ENCODE peak calls at places on chromosomes 16 and 17, in five cellular contexts. I is mammary epithelial cell; G is CD4-positive, CD25-positive, alpha-beta regulatory T cell; A is lower lobe of right lung; C is CD4-positive, alpha-beta memory T cell. M is an unnamed sample.

GRCh38 chr17:65158081-65158480 is 20.9 kb downstream of the RGS9 start:
- DNase-seq in I (no peak), G (no peak), A (no peak), C (no peak), M (no peak)

GRCh38 chr17:12231027-12231682 is 210.5 kb downstream of the MAP2K4 start:
- DNase-seq in I (peak; percentile 1), G (no peak), A (no peak), C (no peak), M (no peak)

GRCh38 chr16:3578610-3579551 is 1.7 kb upstream of the NLRC3 start:
- DNase-seq in I (no peak), G (peak; percentile 58), A (no peak), C (peak; percentile 60), M (peak; percentile 38)

GRCh38 chr17:62670202-62670821 is 42.8 kb downstream of the MRC2 start:
- DNase-seq in I (peak; percentile 99), G (no peak), A (peak; percentile 44), C (no peak), M (no peak)

GRCh38 chr17:67441052-67441738 is 64.1 kb downstream of the PITPNC1 start:
- DNase-seq in I (no peak), G (peak; percentile 82), A (no peak), C (peak; percentile 80), M (peak; percentile 61)

GRCh38 chr16:1913327-1914083 is 4.7 kb downstream of the HS3ST6 start:
- DNase-seq in I (peak; percentile 43), G (no peak), A (peak; percentile 79), C (no peak), M (peak; percentile 93)

GRCh38 chr16:13956635-13957196 is 36.8 kb downstream of the ERCC4 start:
- DNase-seq in I (no peak), G (no peak), A (no peak), C (no peak), M (no peak)

GRCh38 chr17:2064147-2064489 is 9.2 kb downstream of the HIC1 start:
- DNase-seq in I (no peak), G (no peak), A (no peak), C (no peak), M (no peak)

GRCh38 chr17:7887038-7887481 is 1.5 kb upstream of the CHD3 start:
- DNase-seq in I (no peak), G (no peak), A (no peak), C (no peak), M (no peak)

GRCh38 chr17:7886227-7887037 is 2.2 kb upstream of the CHD3 start:
- DNase-seq in I (peak; percentile 25), G (peak; percentile 50), A (no peak), C (peak; percentile 63), M (peak; percentile 38)

GRCh38 chr17:7884581-7885356 is 3.8 kb upstream of the CHD3 start:
- DNase-seq in I (no peak), G (peak; percentile 24), A (no peak), C (peak; percentile 59), M (no peak)

GRCh38 chr17:7883781-7884386 is 4.7 kb upstream of the CHD3 start:
- DNase-seq in I (no peak), G (peak; percentile 46), A (no peak), C (peak; percentile 37), M (no peak)

GRCh38 chr17:7885357-7886226 is 3.0 kb upstream of the CHD3 start:
- DNase-seq in I (peak; percentile 16), G (peak; percentile 51), A (peak; percentile 77), C (peak; percentile 61), M (no peak)
- H3K4me1 ChIP-seq in I (peaks cover 44% of the 10 kb centered on the region), G (peaks cover 76% of the 10 kb centered on the region), A (peaks cover 74% of the 10 kb centered on the region), C (peaks cover 66% of the 10 kb centered on the region), M (peaks cover 24% of the 10 kb centered on the region)

DNA sequence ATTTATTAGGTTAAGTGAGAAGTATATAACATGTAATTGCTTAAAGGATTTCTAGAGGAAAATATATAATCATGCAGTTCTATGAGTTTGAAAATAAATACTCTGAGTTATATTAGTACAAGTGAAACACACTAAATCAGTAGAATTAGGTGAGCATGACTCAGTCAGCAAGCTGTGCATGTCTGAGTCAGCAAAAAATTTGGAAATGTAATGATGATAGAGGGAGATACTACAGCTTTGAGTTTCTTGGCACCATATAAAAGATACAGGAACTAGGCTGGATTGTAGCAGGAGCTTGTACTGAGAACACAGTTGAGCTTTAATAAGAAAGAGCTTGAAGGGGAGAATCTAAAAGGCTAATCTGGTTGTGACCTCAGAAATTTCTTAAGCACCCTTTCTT is 1224.6 kb downstream of the CDH8 start:
- DNase-seq in I (no peak), G (no peak), A (no peak), C (no peak), M (no peak)
- H3K9me3 ChIP-seq in I (no peaks in the 10 kb centered on the region), G (no peaks in the 10 kb centered on the region), A (peaks cover 8% of the 10 kb centered on the region), C (no peaks in the 10 kb centered on the region), M (no peaks in the 10 kb centered on the region)

GRCh38 chr17:81665205-81666091 is 957 bp downstream of the OXLD1 start:
- DNase-seq in I (peak; percentile 15), G (peak; percentile 29), A (peak; percentile 62), C (peak; percentile 30), M (no peak)
- H3K4me1 ChIP-seq in I (peaks cover 21% of the 10 kb centered on the region), G (peaks cover 43% of the 10 kb centered on the region), A (peaks cover 31% of the 10 kb centered on the region), C (peaks cover 60% of the 10 kb centered on the region), M (peaks cover 4% of the 10 kb centered on the region)

DNA sequence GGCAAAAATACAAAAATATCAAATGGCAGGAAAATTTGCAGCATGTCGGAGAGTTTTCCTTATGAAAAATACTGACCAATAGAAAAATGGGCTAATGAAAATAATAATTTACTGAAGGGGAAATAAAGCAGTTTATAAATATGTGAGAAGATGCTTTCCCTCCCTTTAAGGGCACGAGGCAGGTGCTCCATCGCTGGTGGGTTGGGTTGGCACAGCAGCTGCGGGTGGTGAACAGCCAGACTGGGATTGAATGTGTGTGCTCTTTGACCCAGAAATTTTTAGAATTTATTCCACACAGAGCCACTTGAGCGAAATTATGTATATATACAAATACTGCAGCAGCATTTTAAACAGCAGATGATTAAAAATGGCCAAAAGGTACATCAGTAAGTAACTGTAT is 109.1 kb upstream of the ZNF750 start:
- DNase-seq in I (no peak), G (no peak), A (peak; percentile 5), C (no peak), M (no peak)
- H3K9me3 ChIP-seq in I (peaks cover 58% of the 10 kb centered on the region), G (peaks cover 22% of the 10 kb centered on the region), A (peaks cover 24% of the 10 kb centered on the region), C (peaks cover 12% of the 10 kb centered on the region), M (no peaks in the 10 kb centered on the region)

GRCh38 chr16:90047714-90048346 is 28.6 kb upstream of the DBNDD1 start:
- DNase-seq in I (no peak), G (peak; percentile 11), A (no peak), C (no peak), M (no peak)
- H3K4me1 ChIP-seq in I (peaks cover 29% of the 10 kb centered on the region), G (peaks cover 11% of the 10 kb centered on the region), A (peaks cover 14% of the 10 kb centered on the region), C (peaks cover 14% of the 10 kb centered on the region), M (peaks cover 4% of the 10 kb centered on the region)

GRCh38 chr17:22128723-22129122 is 436.4 kb downstream of the KCNJ18 start:
- DNase-seq in I (no peak), G (no peak), A (no peak), C (no peak), M (no peak)
- H3K9me3 ChIP-seq in I (peaks cover 21% of the 10 kb centered on the region), G (peaks cover 5% of the 10 kb centered on the region), A (no peaks in the 10 kb centered on the region), C (no peaks in the 10 kb centered on the region), M (no peaks in the 10 kb centered on the region)

GRCh38 chr17:82985973-82986372 is 93.4 kb upstream of the METRNL start:
- DNase-seq in I (peak; percentile 70), G (peak; percentile 50), A (peak; percentile 51), C (peak; percentile 64), M (peak; percentile 59)
- H3K4me1 ChIP-seq in I (peaks cover 8% of the 10 kb centered on the region), G (peaks cover 22% of the 10 kb centered on the region), A (peaks cover 9% of the 10 kb centered on the region), C (peaks cover 23% of the 10 kb centered on the region), M (no peaks in the 10 kb centered on the region)